ENCODE peak calls at places on chromosomes 5 and 9, in five cellular contexts. One of them, this sample, is unnamed.

GRCh38 chr9:129889461-129889935 is 54.2 kb downstream of the USP20 start:
- DNase-seq in HT-29: no peak
- DNase-seq in hypothalamus: no peak
- DNase-seq in HFFc6: no peak
- DNase-seq in CD8-positive, alpha-beta memory T cell: peak
- DNase-seq in this sample: no peak

GRCh38 chr5:154466671-154467070 is 11.4 kb downstream of the HAND1 start:
- DNase-seq in HT-29: no peak
- DNase-seq in hypothalamus: no peak
- DNase-seq in HFFc6: no peak
- DNase-seq in CD8-positive, alpha-beta memory T cell: no peak
- DNase-seq in this sample: no peak

GRCh38 chr9:134568756-134569155 is 72.8 kb upstream of the COL5A1 start:
- DNase-seq in HT-29: no peak
- DNase-seq in hypothalamus: no peak
- DNase-seq in HFFc6: no peak
- DNase-seq in CD8-positive, alpha-beta memory T cell: no peak
- DNase-seq in this sample: no peak

GRCh38 chr5:114362977-114363721 is 1.3 kb downstream of the KCNN2 start:
- DNase-seq in HT-29: no peak
- DNase-seq in hypothalamus: peak
- DNase-seq in HFFc6: no peak
- DNase-seq in CD8-positive, alpha-beta memory T cell: no peak
- DNase-seq in this sample: no peak

GRCh38 chr9:84781431-84781830 is 111.9 kb downstream of the NTRK2 start:
- DNase-seq in HT-29: peak
- DNase-seq in hypothalamus: no peak
- DNase-seq in HFFc6: no peak
- DNase-seq in CD8-positive, alpha-beta memory T cell: no peak
- DNase-seq in this sample: no peak

GRCh38 chr5:4348418-4348817 is 752.8 kb downstream of the IRX1 start:
- DNase-seq in HT-29: no peak
- DNase-seq in hypothalamus: no peak
- DNase-seq in HFFc6: no peak
- DNase-seq in CD8-positive, alpha-beta memory T cell: no peak
- DNase-seq in this sample: no peak

GRCh38 chr9:86281577-86282076 is 711 bp downstream of the ISCA1 start:
- DNase-seq in HT-29: peak
- DNase-seq in hypothalamus: no peak
- DNase-seq in HFFc6: no peak
- DNase-seq in CD8-positive, alpha-beta memory T cell: no peak
- DNase-seq in this sample: no peak

GRCh38 chr5:32443541-32444190 is 874 bp downstream of the ZFR start:
- DNase-seq in HT-29: peak
- DNase-seq in hypothalamus: peak
- DNase-seq in HFFc6: peak
- DNase-seq in CD8-positive, alpha-beta memory T cell: peak
- DNase-seq in this sample: peak

GRCh38 chr5:143757116-143757515 is 54.8 kb upstream of the HMHB1 start:
- DNase-seq in HT-29: no peak
- DNase-seq in hypothalamus: no peak
- DNase-seq in HFFc6: no peak
- DNase-seq in CD8-positive, alpha-beta memory T cell: no peak
- DNase-seq in this sample: no peak